ENCODE peak calls at places on chromosomes 11 and 22, in six cellular contexts. R is neuronal stem cell, V is IMR-90, H is H9, K is mesenchymal stem cell, Q is H1. I is an unnamed sample.
A peak's percentile ranks its signal among the peaks of the same experiment; 100 is the strongest.

GRCh38 chr22:19022755-19023154 is 86.7 kb upstream of the PRODH start:
- DNase-seq in R (no peak), K (no peak), V (no peak), H (no peak), Q (no peak), I (no peak)

GRCh38 chr11:8250981-8251620 is 12.6 kb downstream of the LMO1 start:
- DNase-seq in V (no peak), Q (peak; percentile 40), H (peak; percentile 20), K (no peak), R (no peak), I (no peak)

GRCh38 chr11:68269414-68270081 is 2.2 kb downstream of the C11orf24 start:
- DNase-seq in V (peak; percentile 92), H (peak; percentile 14), Q (no peak), K (peak; percentile 90), R (no peak), I (peak; percentile 48)

GRCh38 chr11:88508808-88509581 is 171.5 kb upstream of the CTSC start:
- DNase-seq in V (no peak), K (peak; percentile 49), H (peak; percentile 69), Q (peak; percentile 57), R (no peak), I (peak; percentile 69)

GRCh38 chr11:69278091-69278867 is 15.7 kb upstream of the MYEOV start:
- DNase-seq in H (no peak), Q (no peak), R (no peak), K (no peak), V (no peak), I (no peak)

GRCh38 chr11:91163619-91164451 is 941.0 kb upstream of the CHORDC1 start:
- DNase-seq in R (no peak), Q (no peak), K (peak; percentile 47), H (no peak), V (peak; percentile 34), I (no peak)

GRCh38 chr11:12669930-12670329 is 4.3 kb upstream of the TEAD1 start:
- DNase-seq in R (no peak), K (peak; percentile 60), Q (no peak), H (no peak), V (peak; percentile 81), I (no peak)

GRCh38 chr11:18490319-18490718 is 34.7 kb downstream of the LDHAL6A start:
- DNase-seq in K (no peak), R (no peak), Q (no peak), H (no peak), V (peak; percentile 2), I (no peak)

GRCh38 chr22:19886605-19887250 is 32.1 kb upstream of the GNB1L start:
- DNase-seq in V (peak; percentile 61), Q (no peak), R (no peak), H (no peak), K (peak; percentile 58), I (no peak)

GRCh38 chr11:31768744-31769143 is 42.4 kb downstream of the PAX6 start:
- DNase-seq in H (no peak), Q (no peak), K (no peak), R (no peak), V (no peak), I (no peak)

GRCh38 chr11:87223816-87224215 is 186.1 kb downstream of the TMEM135 start:
- DNase-seq in R (no peak), K (no peak), Q (no peak), H (no peak), V (peak; percentile 8), I (no peak)

GRCh38 chr11:13238879-13239514 is 38.6 kb upstream of the BMAL1 start:
- DNase-seq in Q (peak; percentile 68), H (peak; percentile 72), V (peak; percentile 41), R (no peak), K (peak; percentile 56), I (peak; percentile 67)

DNA sequence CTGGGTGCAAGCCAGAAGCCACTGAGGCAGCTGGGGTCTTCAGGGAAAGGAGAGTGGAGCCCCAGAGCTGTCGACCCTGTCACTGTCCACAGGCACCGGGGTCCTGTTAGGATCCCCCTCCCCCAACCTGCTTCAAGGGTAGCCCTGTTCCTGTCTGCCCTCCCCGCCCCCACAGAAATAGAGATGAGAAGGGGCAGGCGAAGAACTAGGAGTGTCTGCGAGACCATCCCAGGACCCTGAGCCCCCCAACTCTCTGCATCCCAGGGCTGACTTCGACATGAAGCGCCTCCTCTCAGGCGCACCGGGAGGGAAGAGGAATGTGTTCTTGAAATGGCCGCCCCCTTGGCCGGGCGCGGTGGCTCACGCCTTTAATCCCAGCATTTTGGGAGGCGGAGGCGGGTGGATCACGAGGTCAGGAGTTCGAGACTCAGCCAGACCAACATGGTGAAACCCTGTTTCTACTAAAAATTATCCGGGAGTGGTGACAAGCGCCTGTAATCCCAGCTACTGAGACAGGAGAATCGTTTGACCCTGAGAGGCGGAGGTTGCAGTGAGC is 607 bp upstream of the ZNF70 start:
- DNase-seq in K (no peak), H (peak; percentile 60), R (no peak), V (no peak), Q (no peak), I (peak; percentile 56)
- H2BK5ac ChIP-seq in K (no peak overlapping the region), H (no peak overlapping the region), R (peak overlapping the region; percentile 71), V (peak overlapping the region; percentile 90), Q (peak overlapping the region; percentile 87), I (no peak overlapping the region)

GRCh38 chr22:47476226-47476625 is 713.8 kb downstream of the TBC1D22A start:
- DNase-seq in V (no peak), K (no peak), H (no peak), Q (no peak), R (no peak), I (no peak)
- H2BK15ac ChIP-seq in V (no peak overlapping the region), K (no peak overlapping the region), H (no peak overlapping the region), Q (no peak overlapping the region), R (no peak overlapping the region), I (no peak overlapping the region)

GRCh38 chr22:28903080-28903479 is 19.7 kb downstream of the ZNRF3 start:
- DNase-seq in K (no peak), H (no peak), V (no peak), R (no peak), Q (no peak), I (no peak)
- H2BK5ac ChIP-seq in K (no peak overlapping the region), H (no peak overlapping the region), V (no peak overlapping the region), R (no peak overlapping the region), Q (peak overlapping the region; percentile 86), I (peak overlapping the region; percentile 5)

DNA sequence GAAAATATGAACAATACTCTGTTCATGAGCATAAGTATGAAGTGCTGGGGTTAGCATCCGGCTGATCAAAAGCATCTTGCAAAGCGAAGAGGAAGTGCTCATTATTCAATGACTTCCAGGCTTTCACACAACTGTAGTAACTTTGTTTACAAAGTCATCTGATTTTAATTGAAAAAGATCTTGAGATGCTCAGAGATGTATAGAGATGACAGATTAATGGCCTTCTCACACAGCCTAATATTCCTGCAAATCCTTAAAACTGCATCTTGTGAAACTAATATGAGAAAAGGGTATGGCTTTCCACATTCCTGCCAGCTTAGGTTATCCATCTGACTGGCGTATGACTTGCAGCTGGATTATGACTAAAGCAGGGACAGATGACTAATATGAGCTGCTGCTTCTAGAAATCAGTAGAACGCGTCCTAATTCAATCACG is 125.4 kb downstream of the CASP12 start:
- DNase-seq in K (peak; percentile 90), V (peak; percentile 96), R (no peak), Q (no peak), H (no peak), I (no peak)
- H2BK15ac ChIP-seq in K (no peak overlapping the region), V (peak overlapping the region; percentile 5), R (no peak overlapping the region), Q (no peak overlapping the region), H (no peak overlapping the region), I (no peak overlapping the region)

GRCh38 chr22:34587357-34588356 is 478.3 kb upstream of the ISX start:
- DNase-seq in Q (no peak), R (no peak), K (no peak), V (no peak), H (no peak), I (peak; percentile 76)
- H2BK5ac ChIP-seq in Q (no peak overlapping the region), R (no peak overlapping the region), K (no peak overlapping the region), V (no peak overlapping the region), H (no peak overlapping the region), I (no peak overlapping the region)

GRCh38 chr11:116644948-116645305 is 127.9 kb downstream of the BUD13 start:
- DNase-seq in R (no peak), V (no peak), Q (no peak), K (no peak), H (peak; percentile 72), I (peak; percentile 74)
- H2BK15ac ChIP-seq in R (no peak overlapping the region), V (no peak overlapping the region), Q (no peak overlapping the region), K (no peak overlapping the region), H (no peak overlapping the region), I (no peak overlapping the region)

GRCh38 chr22:40397436-40397835 is 27.0 kb downstream of the SGSM3 start:
- DNase-seq in R (no peak), V (peak; percentile 54), H (no peak), K (peak; percentile 50), Q (peak; percentile 52), I (peak; percentile 61)
- H2BK5ac ChIP-seq in R (no peak overlapping the region), V (peak overlapping the region; percentile 25), H (no peak overlapping the region), K (no peak overlapping the region), Q (no peak overlapping the region), I (no peak overlapping the region)

GRCh38 chr11:44006882-44007495 is 40.8 kb upstream of the ACCSL start:
- DNase-seq in Q (peak; percentile 35), R (no peak), V (no peak), H (peak; percentile 15), K (no peak), I (no peak)
- H2BK15ac ChIP-seq in Q (no peak overlapping the region), R (peak overlapping the region; percentile 60), V (no peak overlapping the region), H (no peak overlapping the region), K (no peak overlapping the region), I (no peak overlapping the region)

GRCh38 chr22:26068571-26068970 is 100.7 kb upstream of the SEZ6L start:
- DNase-seq in Q (no peak), V (no peak), R (no peak), K (no peak), H (no peak), I (peak; percentile 83)

GRCh38 chr22:26065847-26066246 is 103.4 kb upstream of the SEZ6L start:
- DNase-seq in H (no peak), V (no peak), K (no peak), Q (no peak), R (no peak), I (peak; percentile 73)

GRCh38 chr22:26064048-26064447 is 105.2 kb upstream of the SEZ6L start:
- DNase-seq in Q (no peak), V (no peak), H (no peak), K (no peak), R (no peak), I (no peak)

DNA sequence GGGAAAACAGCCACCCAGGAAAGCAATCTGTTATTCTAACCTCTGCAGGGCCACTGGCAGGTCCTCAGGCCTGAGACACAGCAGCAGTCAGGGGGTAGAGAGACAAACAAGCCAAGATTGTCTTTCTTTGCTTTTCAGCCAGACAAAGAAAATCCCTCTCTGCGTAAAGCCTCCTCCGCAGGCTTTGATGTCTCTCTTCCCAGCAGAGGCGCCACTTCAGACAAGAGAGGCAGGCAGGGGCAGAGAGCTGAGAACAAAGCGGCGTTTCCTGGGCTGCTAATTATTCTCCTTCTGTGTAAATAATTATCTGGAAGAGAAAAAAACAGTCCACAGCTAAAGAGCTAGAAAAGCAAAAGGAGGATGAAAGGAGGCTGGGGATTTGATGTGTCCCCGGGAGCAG is 102.7 kb upstream of the SEZ6L start:
- DNase-seq in Q (peak; percentile 49), K (no peak), H (peak; percentile 66), R (peak; percentile 88), V (no peak), I (peak; percentile 89)
- H2BK5ac ChIP-seq in Q (peak overlapping the region; percentile 8), K (no peak overlapping the region), H (no peak overlapping the region), R (no peak overlapping the region), V (no peak overlapping the region), I (peak overlapping the region; percentile 96)

I was measured in mesendoderm.